ENCODE peak calls at places on chromosome X, in four cellular contexts. F is CD4-positive, alpha-beta memory T cell; O is endothelial cell of umbilical vein; D is heart left ventricle. B is an unnamed sample. For H3K27me3, the result is how much of the 10 kb centered on the place peaks cover.

GRCh38 chrX:13752141-13752540 is 17.6 kb downstream of the OFD1 start:
- DNase-seq in O (no peak), F (no peak), D (no peak), B (no peak)

GRCh38 chrX:11363069-11363594 is 69.9 kb downstream of the AMELX start:
- DNase-seq in F (no peak), D (peak), O (no peak), B (peak)

GRCh38 chrX:20620301-20620700 is 353.6 kb upstream of the RPS6KA3 start:
- DNase-seq in O (no peak), F (no peak), D (no peak), B (no peak)

GRCh38 chrX:85288992-85289723 is 45.4 kb downstream of the ZNF711 start:
- DNase-seq in O (no peak), D (no peak), F (no peak), B (no peak)

GRCh38 chrX:140848800-140849199 is 139.2 kb downstream of the LINC00632 start:
- DNase-seq in O (no peak), F (no peak), D (no peak), B (no peak)

GRCh38 chrX:153303276-153304262 is 18.0 kb downstream of the PNMA6F start:
- DNase-seq in D (no peak), F (no peak), O (no peak), B (no peak)

GRCh38 chrX:132532955-132533354 is 44.1 kb upstream of the MBNL3 start:
- DNase-seq in O (no peak), F (no peak), D (no peak), B (no peak)

GRCh38 chrX:113522814-113523213 is 682.2 kb upstream of the AMOT start:
- DNase-seq in D (no peak), O (peak), F (no peak), B (no peak)

GRCh38 chrX:119236599-119237525 is 777 bp downstream of the PGRMC1 start:
- DNase-seq in F (peak), D (peak), O (peak), B (peak)

GRCh38 chrX:21658152-21658737 is at the start of gene KLHL34:
- DNase-seq in O (no peak), D (peak), F (peak), B (no peak)

GRCh38 chrX:58025979-58026378 is 115.7 kb upstream of the ZXDA start:
- DNase-seq in F (peak), O (peak), D (no peak), B (peak)

GRCh38 chrX:63561425-63561824 is 210.3 kb upstream of the SPIN4 start:
- DNase-seq in F (no peak), O (peak), D (no peak), B (no peak)
- H3K4me3 ChIP-seq in F (peak), O (peak), D (peak), B (peak)

DNA sequence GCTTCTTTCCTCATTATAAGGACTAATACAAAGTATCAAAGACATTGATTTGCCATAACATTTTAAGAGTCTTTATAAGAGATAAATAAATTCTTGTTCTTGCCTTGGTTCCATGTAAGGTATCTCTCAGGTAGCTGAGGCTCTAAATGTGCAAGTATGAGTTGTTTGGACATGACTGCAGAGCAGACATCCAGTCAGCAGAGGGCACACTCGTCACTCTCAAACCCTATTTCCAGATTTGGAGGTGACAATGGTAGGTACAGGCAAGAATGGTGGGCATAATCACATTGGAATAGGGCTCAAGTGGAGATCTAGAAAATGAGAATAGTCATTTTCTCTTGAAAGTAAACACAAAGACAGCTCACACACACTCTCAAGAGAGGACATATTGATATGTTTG is 133.3 kb upstream of the ZIC3 start:
- DNase-seq in D (no peak), O (no peak), F (no peak), B (no peak)
- H3K27me3 ChIP-seq in D (under half), O (under half), F (under half), B (under half)

GRCh38 chrX:154333837-154334271 is 38.3 kb downstream of the TKTL1 start:
- DNase-seq in O (peak), F (no peak), D (no peak), B (no peak)

GRCh38 chrX:154329284-154329683 is 33.7 kb downstream of the TKTL1 start:
- DNase-seq in F (no peak), D (no peak), O (no peak), B (no peak)

GRCh38 chrX:154332561-154332960 is 37.0 kb downstream of the TKTL1 start:
- DNase-seq in O (no peak), D (no peak), F (no peak), B (no peak)

GRCh38 chrX:154334496-154334895 is 38.9 kb downstream of the TKTL1 start:
- DNase-seq in D (no peak), O (no peak), F (no peak), B (no peak)

DNA sequence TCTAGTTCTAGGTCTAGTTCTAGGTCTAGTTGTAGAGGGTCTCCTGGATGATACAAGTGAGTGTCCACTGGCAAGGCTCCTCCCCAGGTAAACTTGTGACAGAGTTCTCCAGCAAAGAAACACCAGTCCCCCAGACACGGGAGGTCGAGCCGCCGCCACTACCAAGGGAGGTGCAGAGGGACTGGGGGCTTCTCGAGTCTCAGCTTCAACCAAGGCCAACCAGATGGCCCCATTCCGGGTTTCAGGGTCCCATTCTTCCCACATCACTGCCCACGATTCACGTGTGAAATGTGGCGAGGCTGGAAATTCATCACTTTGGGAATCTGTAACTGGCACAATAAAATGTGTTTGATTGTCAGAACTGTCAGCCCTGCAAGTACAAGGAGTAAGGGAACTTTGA is 37.5 kb downstream of the TKTL1 start:
- DNase-seq in O (no peak), D (no peak), F (no peak), B (no peak)
- H3K4me3 ChIP-seq in O (no peak), D (no peak), F (no peak), B (no peak)

GRCh38 chrX:25012793-25013592 is 2.8 kb downstream of the ARX start:
- DNase-seq in F (no peak), O (no peak), D (no peak), B (no peak)
- H3K27me3 ChIP-seq in F (under half), O (half or more), D (half or more), B (under half)

DNA sequence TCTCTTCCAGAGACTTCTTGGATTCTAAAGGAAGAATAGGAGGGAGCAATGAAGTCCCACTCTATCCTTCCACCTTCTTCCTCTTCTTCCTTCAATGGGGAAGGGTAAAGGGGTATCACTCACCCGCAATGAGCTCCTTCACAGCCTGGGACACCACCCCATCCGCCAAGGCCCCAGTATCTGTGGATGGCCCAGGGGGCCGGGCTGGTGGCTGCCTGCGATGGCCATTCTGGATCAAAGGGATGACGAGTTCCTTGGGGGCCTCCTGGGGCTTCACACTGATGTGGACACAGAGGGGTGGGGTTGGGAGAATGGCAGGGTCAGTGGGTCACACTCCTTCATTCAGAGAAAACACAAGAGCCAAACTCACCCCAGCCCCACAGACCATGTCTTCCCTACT is 1.0 kb downstream of the GPKOW start:
- DNase-seq in O (no peak), D (no peak), F (no peak), B (no peak)
- H3K4me3 ChIP-seq in O (no peak), D (peak), F (peak), B (peak)

GRCh38 chrX:107505223-107505622 is 55.8 kb downstream of the FRMPD3 start:
- DNase-seq in D (no peak), O (no peak), F (no peak), B (no peak)

GRCh38 chrX:107508925-107509324 is 59.5 kb downstream of the FRMPD3 start:
- DNase-seq in O (no peak), D (no peak), F (no peak), B (no peak)

GRCh38 chrX:107507093-107507743 is 57.8 kb downstream of the FRMPD3 start:
- DNase-seq in O (no peak), F (no peak), D (no peak), B (no peak)

GRCh38 chrX:107506596-107507031 is 57.2 kb downstream of the FRMPD3 start:
- DNase-seq in D (no peak), F (no peak), O (no peak), B (no peak)

DNA sequence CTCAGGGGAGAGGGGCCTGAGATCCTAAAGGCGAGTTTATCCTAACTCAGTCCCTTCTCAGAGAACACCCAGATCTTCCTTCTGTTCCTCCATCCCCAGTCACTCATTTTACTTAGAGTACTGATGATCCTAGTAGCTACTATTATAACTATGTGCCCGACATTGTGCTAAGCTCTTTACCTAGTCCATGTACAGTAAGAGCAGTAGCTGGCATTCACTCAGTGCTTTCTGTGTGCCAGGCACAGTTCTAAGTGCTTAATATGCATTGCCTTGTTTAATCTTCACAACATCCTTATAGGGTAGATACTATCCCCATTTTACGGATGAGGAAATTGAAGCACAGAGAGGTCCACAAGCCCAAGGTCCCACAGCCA is 58.3 kb downstream of the FRMPD3 start:
- DNase-seq in D (no peak), O (no peak), F (no peak), B (no peak)
- H3K27me3 ChIP-seq in D (under half), O (under half), F (under half), B (under half)

B was measured in Peyer's patch.